ENCODE peak calls at places on chromosomes 3 and 15, in seven cellular contexts. Q is A549, C is MM.1S, P is SK-N-SH, A is retinal pigment epithelial cell, V is endothelial cell, U is left ventricle myocardium inferior. K is an unnamed sample.

GRCh38 chr3:128448491-128448890 is 18.2 kb downstream of the DNAJB8 start:
- DNase-seq in Q (no peak), C (no peak), P (no peak), A (no peak), V (no peak), U (no peak), K (no peak)

GRCh38 chr3:150763841-150764483 is 993 bp upstream of the SIAH2 start:
- DNase-seq in Q (peak), C (peak), P (peak), A (no peak), V (peak), U (peak), K (no peak)

GRCh38 chr15:91049378-91050127 is 27.2 kb upstream of the VPS33B start:
- DNase-seq in Q (peak), C (peak), P (peak), A (peak), V (peak), U (no peak), K (no peak)

GRCh38 chr3:183698760-183699159 is 1.2 kb downstream of the YEATS2 start:
- DNase-seq in Q (no peak), C (peak), P (no peak), A (no peak), V (peak), U (no peak), K (no peak)

GRCh38 chr3:86969500-86970189 is 21.3 kb downstream of the VGLL3 start:
- DNase-seq in Q (no peak), C (peak), P (peak), A (no peak), V (peak), U (no peak), K (no peak)

GRCh38 chr3:194078046-194078445 is 57.9 kb upstream of the HES1 start:
- DNase-seq in Q (no peak), C (no peak), P (no peak), A (no peak), V (no peak), U (no peak), K (no peak)

GRCh38 chr3:79175870-79176269 is 591.9 kb downstream of the ROBO1 start:
- DNase-seq in Q (no peak), C (no peak), P (no peak), A (no peak), V (no peak), U (no peak), K (no peak)

GRCh38 chr3:188437921-188438320 is 284.0 kb downstream of the LPP start:
- DNase-seq in Q (no peak), C (no peak), P (no peak), A (no peak), V (no peak), U (no peak), K (no peak)

GRCh38 chr3:146306024-146306423 is 55.1 kb upstream of the PLSCR4 start:
- DNase-seq in Q (no peak), C (no peak), P (no peak), A (no peak), V (no peak), U (no peak), K (no peak)

GRCh38 chr3:31704651-31705179 is 172.0 kb downstream of the STT3B start:
- DNase-seq in Q (peak), C (no peak), P (peak), A (peak), V (no peak), U (no peak), K (peak)

GRCh38 chr15:59303641-59304433 is 68.8 kb downstream of the MYO1E start:
- DNase-seq in Q (no peak), C (no peak), P (no peak), A (no peak), V (no peak), U (no peak), K (no peak)

GRCh38 chr3:194140520-194141414 is 4.8 kb downstream of the HES1 start:
- DNase-seq in Q (no peak), C (no peak), P (peak), A (no peak), V (peak), U (peak), K (peak)

GRCh38 chr15:81069909-81070308 is 64.2 kb upstream of the CFAP161 start:
- DNase-seq in Q (no peak), C (no peak), P (no peak), A (no peak), V (no peak), U (no peak), K (no peak)

GRCh38 chr3:134621824-134622223 is 29.0 kb downstream of the KY start:
- DNase-seq in Q (no peak), C (peak), P (no peak), A (no peak), V (no peak), U (no peak), K (no peak)

GRCh38 chr15:41930221-41930866 is 36.5 kb upstream of the SPTBN5 start:
- DNase-seq in Q (peak), C (no peak), P (peak), A (no peak), V (no peak), U (peak), K (no peak)

GRCh38 chr3:122055215-122055614 is at the start of gene CD86:
- DNase-seq in Q (no peak), C (no peak), P (no peak), A (no peak), V (no peak), U (no peak), K (no peak)

GRCh38 chr15:89690276-89691218 is at the start of the genes PEX11A and WDR93:
- DNase-seq in Q (peak), C (peak), P (peak), A (no peak), V (peak), U (peak), K (peak)

GRCh38 chr15:66650433-66650832 is 51.6 kb upstream of the SMAD6 start:
- DNase-seq in Q (no peak), C (no peak), P (no peak), A (no peak), V (no peak), U (peak), K (no peak)

DNA sequence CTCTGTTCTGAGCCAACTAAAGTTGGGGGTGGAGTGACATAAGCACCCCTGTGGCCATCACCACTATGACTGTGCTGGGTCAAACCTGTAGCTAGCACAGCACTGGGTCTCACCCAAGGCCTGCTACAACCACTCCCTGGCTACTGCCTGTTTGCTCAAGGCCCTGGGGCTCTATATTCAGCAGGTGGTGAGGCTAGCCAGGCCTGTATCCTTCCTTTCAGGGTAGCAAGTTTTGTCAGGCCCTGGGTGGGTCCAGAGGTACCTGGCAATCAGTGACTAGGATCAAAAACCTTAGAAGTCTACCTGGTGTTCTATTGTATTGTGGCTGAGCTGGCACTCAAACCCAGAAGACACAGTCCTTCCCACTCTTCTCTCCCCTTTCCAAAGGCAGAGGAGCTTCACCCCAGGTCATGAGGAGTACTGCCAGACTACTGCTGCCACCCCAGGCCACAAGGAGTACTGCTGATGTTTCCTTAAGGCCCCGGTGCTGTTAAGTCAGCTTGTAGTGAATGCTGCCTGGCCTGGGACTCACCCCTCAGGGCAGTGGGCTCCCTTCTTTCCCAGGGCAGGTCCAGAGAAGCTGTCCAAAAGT is 170.8 kb downstream of the IGSF11 start:
- DNase-seq in Q (no peak), C (no peak), P (no peak), A (no peak), V (no peak), U (no peak), K (peak)
- TF ChIP-seq CTCF in Q (peak), C (peak), P (peak), A (no peak), V (no peak), U (no peak), K (no peak)

DNA sequence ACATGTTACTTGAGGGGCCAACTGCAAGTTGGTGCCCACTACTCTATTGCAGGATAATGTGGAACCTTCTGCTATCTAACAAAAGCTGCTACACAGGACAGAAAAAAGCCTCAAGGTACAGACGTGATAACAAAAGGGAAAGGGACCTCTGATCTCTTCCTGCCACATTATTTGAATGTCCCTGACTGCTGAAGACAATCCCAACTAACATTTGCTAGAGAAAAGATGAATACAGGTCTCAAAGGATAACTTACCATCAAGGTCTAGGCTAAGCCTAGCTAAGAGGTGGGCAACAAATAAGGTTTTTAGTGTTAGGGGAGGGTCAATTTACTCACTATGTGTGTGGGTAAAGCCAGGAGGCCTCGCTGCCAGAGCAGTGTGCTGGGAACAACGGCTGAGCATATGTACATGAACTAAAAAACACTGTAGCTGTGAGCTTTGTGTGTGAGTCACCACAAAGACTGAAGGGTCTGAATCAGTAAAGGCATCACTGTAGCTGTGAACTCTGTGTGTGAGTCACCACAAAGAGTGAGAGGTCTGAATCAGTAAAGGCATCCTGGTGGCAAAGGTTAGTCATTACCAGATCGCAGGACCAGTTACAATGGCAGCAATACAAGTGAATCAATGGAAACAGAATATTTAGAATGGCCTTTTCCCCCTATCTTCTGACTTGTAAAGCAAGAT is 111.7 kb downstream of the LMLN start:
- DNase-seq in Q (peak), C (no peak), P (no peak), A (peak), V (peak), U (no peak), K (no peak)
- TF ChIP-seq CTCF in Q (no peak), C (peak), P (peak), A (peak), V (no peak), U (no peak), K (peak)

DNA sequence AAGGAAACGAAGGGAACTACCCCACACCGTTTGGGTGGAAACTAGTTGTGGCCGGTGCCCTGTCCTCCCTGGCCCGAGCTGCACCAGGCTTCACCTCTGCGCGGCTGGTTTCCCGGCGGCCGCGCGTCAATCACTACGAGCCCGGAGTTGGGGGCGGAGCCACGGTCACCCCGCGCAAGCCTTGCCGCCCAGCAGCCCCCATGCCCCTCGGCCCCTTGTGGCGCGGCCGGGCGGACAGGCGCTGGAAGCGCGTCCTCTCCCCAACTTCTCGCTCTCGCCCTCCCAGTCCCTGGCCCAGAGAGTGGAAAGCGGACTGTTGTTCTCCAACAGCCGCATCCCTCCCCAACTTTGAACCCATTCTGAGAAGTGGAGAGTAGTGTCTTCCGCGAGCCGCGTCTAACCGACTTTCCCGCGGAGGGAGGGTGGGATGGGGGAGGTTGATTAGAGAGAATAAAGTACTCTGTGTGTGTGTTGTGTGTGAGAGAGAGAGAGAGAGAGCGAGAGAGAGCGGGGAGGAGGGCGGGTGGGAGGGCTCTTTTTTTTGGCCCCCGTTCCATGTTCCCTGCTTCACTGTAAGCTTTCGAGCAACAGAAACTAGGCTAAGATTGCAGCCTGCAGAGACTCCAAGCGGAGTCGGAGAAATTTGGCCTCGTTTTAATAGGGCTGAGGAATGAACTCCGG is 1.4 kb upstream of the MEIS2 start:
- DNase-seq in Q (peak), C (peak), P (peak), A (no peak), V (peak), U (peak), K (peak)
- TF ChIP-seq CTCF in Q (no peak), C (no peak), P (no peak), A (no peak), V (no peak), U (no peak), K (no peak)

DNA sequence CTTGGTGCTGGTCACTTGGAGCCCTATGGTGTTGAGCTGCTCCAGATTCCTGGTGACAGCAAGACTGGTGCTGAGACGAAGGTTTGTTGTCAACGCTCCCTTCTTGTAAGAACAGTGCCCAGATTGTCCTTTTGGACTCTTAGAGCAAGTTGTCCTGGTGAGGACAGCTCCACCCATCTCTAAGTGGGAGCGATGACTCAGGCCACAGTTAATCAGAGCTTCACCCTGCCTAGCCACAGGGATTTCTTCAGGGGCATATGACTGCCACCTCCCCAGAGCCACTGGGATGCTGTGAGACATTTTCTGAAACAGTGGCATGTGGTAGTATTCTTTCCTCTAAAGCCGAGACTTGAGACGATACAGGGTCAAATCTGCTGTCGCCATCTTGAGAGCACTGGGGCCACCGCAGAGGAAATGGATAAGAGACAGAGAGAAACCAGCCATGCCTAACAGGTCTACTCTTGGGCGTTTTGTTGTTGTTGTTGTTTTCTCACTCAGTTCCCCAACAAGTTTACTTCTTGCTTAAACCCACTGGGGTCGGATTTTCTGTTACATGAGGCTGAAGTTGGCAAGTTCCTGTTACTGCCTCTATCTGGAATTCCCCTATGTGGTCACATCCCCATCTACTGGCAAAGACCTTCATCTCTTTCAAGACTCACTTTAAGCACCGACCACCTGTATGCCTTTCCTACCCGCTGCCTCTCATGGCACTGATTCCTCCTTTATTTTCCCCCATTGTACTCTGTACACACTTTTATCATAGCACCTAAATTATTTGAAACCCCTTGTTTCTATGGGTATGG is 16.0 kb upstream of the PCOLCE2 start:
- DNase-seq in Q (no peak), C (peak), P (no peak), A (no peak), V (no peak), U (no peak), K (no peak)
- TF ChIP-seq CTCF in Q (peak), C (peak), P (peak), A (peak), V (no peak), U (no peak), K (peak)

GRCh38 chr3:28667646-28668376 is 319.2 kb upstream of the AZI2 start:
- DNase-seq in Q (peak), C (peak), P (peak), A (peak), V (peak), U (peak), K (no peak)
- TF ChIP-seq CTCF in Q (peak), C (peak), P (peak), A (peak), V (peak), U (peak), K (peak)

DNA sequence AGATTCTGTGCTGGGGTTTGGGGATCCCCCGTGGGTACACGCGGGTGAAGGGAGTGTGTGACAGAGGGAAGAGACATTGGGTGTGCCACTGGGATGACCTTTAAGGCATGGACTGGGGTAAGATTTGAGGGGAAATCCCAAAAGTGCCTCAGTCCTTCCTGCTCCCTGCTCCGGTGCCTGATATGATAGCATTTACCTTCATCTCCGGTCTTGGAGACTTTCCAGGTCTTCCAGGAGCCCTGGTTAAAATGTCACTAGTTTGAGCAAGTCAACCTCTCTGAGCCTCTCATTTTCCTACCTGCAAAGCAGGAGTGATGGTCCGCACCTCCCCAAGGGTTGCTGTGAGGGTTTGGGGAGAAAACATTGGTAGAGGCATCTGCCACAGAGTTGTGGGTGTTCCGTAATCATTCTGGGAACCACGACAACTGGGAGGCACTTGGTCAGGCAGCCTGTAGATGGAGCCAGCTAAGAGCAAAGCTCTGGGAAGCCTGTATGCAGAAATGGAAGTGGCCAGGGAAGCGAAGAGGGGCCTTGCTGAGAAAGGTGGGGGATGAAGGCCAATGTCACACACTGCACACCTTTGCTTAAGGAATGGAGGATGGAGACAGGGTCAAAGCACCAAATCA is 33.9 kb upstream of the KIF23 start:
- DNase-seq in Q (no peak), C (no peak), P (no peak), A (no peak), V (peak), U (no peak), K (no peak)
- TF ChIP-seq CTCF in Q (peak), C (no peak), P (peak), A (peak), V (no peak), U (no peak), K (peak)

GRCh38 chr15:45855210-45855906 is 220.5 kb downstream of the SQOR start:
- DNase-seq in Q (no peak), C (no peak), P (no peak), A (no peak), V (no peak), U (no peak), K (no peak)
- TF ChIP-seq CTCF in Q (no peak), C (no peak), P (no peak), A (no peak), V (no peak), U (no peak), K (no peak)

GRCh38 chr3:52091566-52092290 is 35.4 kb upstream of the DUSP7 start:
- DNase-seq in Q (no peak), C (no peak), P (no peak), A (no peak), V (no peak), U (peak), K (no peak)

GRCh38 chr3:52092891-52093290 is 36.5 kb upstream of the DUSP7 start:
- DNase-seq in Q (no peak), C (no peak), P (no peak), A (no peak), V (no peak), U (peak), K (no peak)

GRCh38 chr3:52090620-52091468 is 34.5 kb upstream of the DUSP7 start:
- DNase-seq in Q (no peak), C (no peak), P (no peak), A (no peak), V (no peak), U (peak), K (no peak)

GRCh38 chr3:52093751-52094525 is 37.6 kb upstream of the DUSP7 start:
- DNase-seq in Q (no peak), C (no peak), P (no peak), A (no peak), V (no peak), U (no peak), K (no peak)

GRCh38 chr3:52092291-52092660 is 35.9 kb upstream of the DUSP7 start:
- DNase-seq in Q (no peak), C (no peak), P (no peak), A (no peak), V (no peak), U (no peak), K (no peak)
- TF ChIP-seq CTCF in Q (no peak), C (no peak), P (no peak), A (no peak), V (no peak), U (no peak), K (no peak)

GRCh38 chr3:107512108-107512507 is 10.7 kb upstream of the BBX start:
- DNase-seq in Q (no peak), C (no peak), P (no peak), A (no peak), V (no peak), U (no peak), K (no peak)
- TF ChIP-seq CTCF in Q (no peak), C (no peak), P (no peak), A (no peak), V (no peak), U (no peak), K (no peak)

K was measured in osteocyte.